ENCODE peak calls at places on chromosomes 4 and X, in four cellular contexts. One of them, this sample, is unnamed. For H3K79me2, the result is how much of the 10 kb centered on the place peaks cover.

GRCh38 chrX:13339607-13340006 is 19.8 kb upstream of the ATXN3L start:
- DNase-seq in trophoblast cell: no peak
- DNase-seq in GM23248: no peak
- DNase-seq in GM23338: no peak
- DNase-seq in this sample: no peak

GRCh38 chr4:124111922-124112321 is 600.6 kb downstream of the ANKRD50 start:
- DNase-seq in trophoblast cell: peak
- DNase-seq in GM23248: peak
- DNase-seq in GM23338: peak
- DNase-seq in this sample: peak

GRCh38 chrX:23884427-23885024 is 23.2 kb downstream of the APOO start:
- DNase-seq in trophoblast cell: no peak
- DNase-seq in GM23248: peak
- DNase-seq in GM23338: no peak
- DNase-seq in this sample: no peak

GRCh38 chr4:104879367-104879766 is 267.3 kb upstream of the TET2 start:
- DNase-seq in trophoblast cell: no peak
- DNase-seq in GM23248: peak
- DNase-seq in GM23338: no peak
- DNase-seq in this sample: no peak

GRCh38 chr4:139824882-139825522 is 159.4 kb downstream of the MGST2 start:
- DNase-seq in trophoblast cell: no peak
- DNase-seq in GM23248: no peak
- DNase-seq in GM23338: peak
- DNase-seq in this sample: no peak

GRCh38 chr4:47623916-47624554 is 139.0 kb downstream of the ATP10D start:
- DNase-seq in trophoblast cell: no peak
- DNase-seq in GM23248: peak
- DNase-seq in GM23338: no peak
- DNase-seq in this sample: no peak

GRCh38 chr4:30956891-30957290 is 236.7 kb downstream of the PCDH7 start:
- DNase-seq in trophoblast cell: no peak
- DNase-seq in GM23248: no peak
- DNase-seq in GM23338: no peak
- DNase-seq in this sample: no peak

GRCh38 chrX:72050011-72050410 is 81.7 kb downstream of the RTL5 start:
- DNase-seq in trophoblast cell: no peak
- DNase-seq in GM23248: peak
- DNase-seq in GM23338: no peak
- DNase-seq in this sample: no peak

GRCh38 chr4:61245321-61245720 is 45.2 kb downstream of the ADGRL3 start:
- DNase-seq in trophoblast cell: no peak
- DNase-seq in GM23248: no peak
- DNase-seq in GM23338: no peak
- DNase-seq in this sample: no peak

GRCh38 chr4:5732158-5732557 is 21.2 kb downstream of the EVC start:
- DNase-seq in trophoblast cell: no peak
- DNase-seq in GM23248: no peak
- DNase-seq in GM23338: no peak
- DNase-seq in this sample: no peak

GRCh38 chr4:18882468-18882867 is 860.9 kb upstream of the LCORL start:
- DNase-seq in trophoblast cell: peak
- DNase-seq in GM23248: peak
- DNase-seq in GM23338: peak
- DNase-seq in this sample: peak

GRCh38 chr4:169116270-169116901 is 106.3 kb upstream of the CBR4 start:
- DNase-seq in trophoblast cell: no peak
- DNase-seq in GM23248: peak
- DNase-seq in GM23338: no peak
- DNase-seq in this sample: no peak

GRCh38 chrX:97547873-97548578 is 664.3 kb downstream of the RPA4 start:
- DNase-seq in trophoblast cell: no peak
- DNase-seq in GM23248: no peak
- DNase-seq in GM23338: no peak
- DNase-seq in this sample: no peak

GRCh38 chr4:124666496-124666895 is 46.0 kb downstream of the ANKRD50 start:
- DNase-seq in trophoblast cell: no peak
- DNase-seq in GM23248: no peak
- DNase-seq in GM23338: no peak
- DNase-seq in this sample: no peak

GRCh38 chr4:67680568-67681222 is 20.3 kb downstream of the UBA6 start:
- DNase-seq in trophoblast cell: no peak
- DNase-seq in GM23248: peak
- DNase-seq in GM23338: no peak
- DNase-seq in this sample: no peak

GRCh38 chr4:67682266-67682665 is 18.7 kb downstream of the UBA6 start:
- DNase-seq in trophoblast cell: no peak
- DNase-seq in GM23248: no peak
- DNase-seq in GM23338: no peak
- DNase-seq in this sample: no peak

GRCh38 chr4:67674098-67674497 is 26.9 kb downstream of the UBA6 start:
- DNase-seq in trophoblast cell: peak
- DNase-seq in GM23248: no peak
- DNase-seq in GM23338: peak
- DNase-seq in this sample: no peak

DNA sequence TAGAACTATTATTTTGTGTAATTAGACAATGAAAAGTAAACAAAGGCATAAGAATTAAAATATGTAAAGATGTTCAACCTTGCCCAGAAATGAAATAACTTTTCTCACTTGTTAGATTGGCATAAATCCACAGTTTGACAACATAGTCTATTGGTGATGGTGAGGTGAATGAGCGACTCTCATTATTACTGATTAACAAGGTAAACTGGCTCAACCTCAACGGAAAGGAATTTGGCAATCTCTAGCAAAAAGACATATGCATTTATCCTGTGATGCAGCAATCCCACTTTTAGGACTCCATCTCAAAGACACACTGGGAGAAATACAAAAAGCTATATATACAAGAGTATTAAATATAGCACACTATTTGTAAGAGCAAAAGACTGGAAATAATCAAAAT is 22.3 kb downstream of the UBA6 start:
- DNase-seq in trophoblast cell: no peak
- DNase-seq in GM23248: no peak
- DNase-seq in GM23338: no peak
- DNase-seq in this sample: no peak
- H3K79me2 ChIP-seq in trophoblast cell: under half
- H3K79me2 ChIP-seq in GM23248: half or more
- H3K79me2 ChIP-seq in GM23338: under half
- H3K79me2 ChIP-seq in this sample: under half

DNA sequence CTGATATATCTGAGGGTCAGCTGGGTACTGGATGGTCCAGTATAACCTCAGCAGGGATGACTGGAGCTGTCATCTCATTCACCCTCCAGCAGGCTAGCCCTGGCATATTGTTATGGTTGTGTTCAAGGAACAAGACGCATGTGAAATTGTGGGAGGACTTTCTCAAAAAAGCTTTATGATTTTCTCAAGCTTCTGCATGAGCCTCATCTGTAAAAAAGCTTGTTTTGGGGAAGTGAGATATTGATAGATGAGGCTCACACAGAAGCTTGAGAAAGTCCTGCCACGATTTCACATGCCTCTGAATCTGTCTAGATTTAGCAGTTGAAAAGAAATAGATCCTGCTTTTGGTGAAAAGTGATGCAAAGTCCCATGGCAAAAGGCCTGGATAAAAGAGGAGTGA is 93.4 kb downstream of the SPCS3 start:
- DNase-seq in trophoblast cell: no peak
- DNase-seq in GM23248: no peak
- DNase-seq in GM23338: no peak
- DNase-seq in this sample: no peak
- H3K79me2 ChIP-seq in trophoblast cell: under half
- H3K79me2 ChIP-seq in GM23248: under half
- H3K79me2 ChIP-seq in GM23338: under half
- H3K79me2 ChIP-seq in this sample: under half

GRCh38 chr4:76896731-76897521 is 1.0 kb downstream of the SOWAHB start:
- DNase-seq in trophoblast cell: peak
- DNase-seq in GM23248: peak
- DNase-seq in GM23338: peak
- DNase-seq in this sample: peak
- H3K79me2 ChIP-seq in trophoblast cell: under half
- H3K79me2 ChIP-seq in GM23248: under half
- H3K79me2 ChIP-seq in GM23338: under half
- H3K79me2 ChIP-seq in this sample: under half

DNA sequence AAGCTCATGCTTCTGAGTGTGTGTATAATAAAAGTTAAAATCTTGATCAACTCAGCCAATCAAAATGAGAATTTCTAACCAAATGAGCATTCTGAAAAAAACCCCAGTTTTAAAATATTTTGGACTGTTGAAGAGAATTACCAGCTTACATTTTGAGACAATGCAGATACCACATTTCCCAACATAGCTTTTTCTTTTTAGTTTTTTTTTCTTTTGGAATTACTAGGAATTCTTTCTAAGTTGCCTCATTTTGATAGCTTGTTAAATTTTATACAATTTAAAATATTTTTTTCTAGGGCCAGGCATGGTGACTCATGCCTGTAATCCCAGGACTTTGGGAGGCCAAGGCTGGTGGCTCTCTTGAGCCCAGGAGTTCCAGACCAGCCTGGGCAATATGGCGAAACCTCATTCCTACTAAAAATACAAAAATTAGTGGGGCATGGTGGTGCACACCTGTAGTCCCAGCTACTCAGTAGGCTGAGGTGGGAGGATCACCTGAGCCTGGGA is 2.2 kb downstream of the RP2 start:
- DNase-seq in trophoblast cell: peak
- DNase-seq in GM23248: peak
- DNase-seq in GM23338: no peak
- DNase-seq in this sample: no peak
- H3K79me2 ChIP-seq in trophoblast cell: under half
- H3K79me2 ChIP-seq in GM23248: half or more
- H3K79me2 ChIP-seq in GM23338: under half
- H3K79me2 ChIP-seq in this sample: half or more

DNA sequence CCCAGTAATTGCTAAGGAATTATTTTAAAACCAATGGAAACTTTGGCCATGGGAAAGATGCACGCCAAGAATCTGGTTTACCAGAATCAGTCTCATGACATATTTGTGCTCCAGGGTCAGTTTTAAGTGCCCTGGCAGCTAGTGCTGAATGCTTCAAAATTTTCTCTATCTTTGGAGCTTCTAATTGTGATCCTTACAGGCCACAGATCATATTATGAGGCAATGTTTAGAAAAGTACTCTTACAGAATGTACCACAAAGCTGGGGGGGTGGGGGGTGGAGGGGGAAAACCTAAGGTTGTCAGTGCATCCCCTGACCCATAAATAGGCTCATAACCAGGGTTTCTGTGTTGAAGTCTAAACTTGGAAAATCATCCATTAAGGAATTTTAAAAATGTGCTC is 514.5 kb downstream of the INPP4B start:
- DNase-seq in trophoblast cell: no peak
- DNase-seq in GM23248: no peak
- DNase-seq in GM23338: no peak
- DNase-seq in this sample: no peak
- H3K79me2 ChIP-seq in trophoblast cell: under half
- H3K79me2 ChIP-seq in GM23248: half or more
- H3K79me2 ChIP-seq in GM23338: under half
- H3K79me2 ChIP-seq in this sample: under half

DNA sequence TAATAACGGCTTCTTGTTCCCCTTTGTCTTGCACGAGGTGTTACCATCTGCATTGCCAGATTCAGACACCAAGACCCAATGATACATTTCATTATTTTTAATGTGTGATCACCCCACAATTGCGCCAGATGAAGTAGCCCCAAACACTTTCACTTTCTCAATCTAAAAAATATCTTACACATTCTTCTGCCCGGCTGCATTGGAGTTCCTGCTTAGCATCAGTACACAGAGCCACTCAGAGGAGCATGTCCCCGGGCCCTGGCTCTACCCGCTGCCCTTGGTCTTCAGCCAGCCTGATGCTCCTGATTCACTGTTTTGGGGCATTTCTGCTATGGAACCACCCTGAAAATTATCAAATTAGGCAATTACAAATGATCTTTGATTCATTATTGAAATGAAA is 66.0 kb upstream of the TENM3 start:
- DNase-seq in trophoblast cell: no peak
- DNase-seq in GM23248: no peak
- DNase-seq in GM23338: no peak
- DNase-seq in this sample: no peak
- H3K79me2 ChIP-seq in trophoblast cell: under half
- H3K79me2 ChIP-seq in GM23248: under half
- H3K79me2 ChIP-seq in GM23338: under half
- H3K79me2 ChIP-seq in this sample: under half

GRCh38 chr4:98891533-98892337 is 37.2 kb downstream of the EIF4E start:
- DNase-seq in trophoblast cell: no peak
- DNase-seq in GM23248: no peak
- DNase-seq in GM23338: no peak
- DNase-seq in this sample: no peak
- H3K79me2 ChIP-seq in trophoblast cell: under half
- H3K79me2 ChIP-seq in GM23248: half or more
- H3K79me2 ChIP-seq in GM23338: half or more
- H3K79me2 ChIP-seq in this sample: half or more

GRCh38 chr4:127643791-127644190 is 11.0 kb downstream of the INTU start:
- DNase-seq in trophoblast cell: no peak
- DNase-seq in GM23248: no peak
- DNase-seq in GM23338: no peak
- DNase-seq in this sample: no peak
- H3K79me2 ChIP-seq in trophoblast cell: under half
- H3K79me2 ChIP-seq in GM23248: under half
- H3K79me2 ChIP-seq in GM23338: under half
- H3K79me2 ChIP-seq in this sample: under half

This sample was measured in PC-9.